ENCODE peak calls at places on chromosomes 12 and 14, in four cellular contexts. Q, L, P and F are unnamed samples.
A peak's percentile ranks its signal among the peaks of the same experiment; 100 is the strongest.

GRCh38 chr14:23828611-23829010 is 125.0 kb upstream of the DHRS4 start:
- DNase-seq in P (peak; percentile 45), L (no peak), Q (no peak), F (no peak)

GRCh38 chr14:42424501-42424900 is 817.8 kb downstream of the LRFN5 start:
- DNase-seq in Q (no peak), P (no peak), L (no peak), F (no peak)

GRCh38 chr14:67533754-67534085 is 630 bp downstream of the PLEKHH1 start:
- DNase-seq in P (no peak), Q (no peak), L (no peak), F (no peak)

GRCh38 chr12:110860833-110861291 is 14.1 kb downstream of the CCDC63 start:
- DNase-seq in L (no peak), Q (no peak), P (peak; percentile 22), F (no peak)

GRCh38 chr12:111766608-111767361 is at the start of gene ALDH2:
- DNase-seq in P (no peak), Q (peak; percentile 99), L (no peak), F (peak; percentile 60)

GRCh38 chr12:122116707-122117535 is 38.4 kb downstream of the MLXIP start:
- DNase-seq in Q (no peak), L (no peak), P (no peak), F (no peak)

GRCh38 chr12:97308576-97309198 is 153.9 kb upstream of the RMST start:
- DNase-seq in Q (peak; percentile 24), L (peak; percentile 15), P (peak; percentile 3), F (no peak)

GRCh38 chr12:98002887-98003493 is 512.4 kb upstream of the TMPO start:
- DNase-seq in L (no peak), Q (peak; percentile 20), P (peak; percentile 48), F (peak; percentile 8)

GRCh38 chr12:27201169-27201568 is 42.9 kb upstream of the STK38L start:
- DNase-seq in L (no peak), Q (no peak), P (no peak), F (no peak)

GRCh38 chr12:1529862-1530591 is 64.4 kb downstream of the FBXL14 start:
- DNase-seq in Q (peak; percentile 74), L (no peak), P (no peak), F (peak; percentile 43)

GRCh38 chr12:101845312-101845711 is 14.6 kb upstream of the GNPTAB start:
- DNase-seq in P (no peak), L (no peak), Q (no peak), F (no peak)
- TF ChIP-seq POLR2AphosphoS5 in P (no peak), L (no peak), Q (no peak), F (no peak)

DNA sequence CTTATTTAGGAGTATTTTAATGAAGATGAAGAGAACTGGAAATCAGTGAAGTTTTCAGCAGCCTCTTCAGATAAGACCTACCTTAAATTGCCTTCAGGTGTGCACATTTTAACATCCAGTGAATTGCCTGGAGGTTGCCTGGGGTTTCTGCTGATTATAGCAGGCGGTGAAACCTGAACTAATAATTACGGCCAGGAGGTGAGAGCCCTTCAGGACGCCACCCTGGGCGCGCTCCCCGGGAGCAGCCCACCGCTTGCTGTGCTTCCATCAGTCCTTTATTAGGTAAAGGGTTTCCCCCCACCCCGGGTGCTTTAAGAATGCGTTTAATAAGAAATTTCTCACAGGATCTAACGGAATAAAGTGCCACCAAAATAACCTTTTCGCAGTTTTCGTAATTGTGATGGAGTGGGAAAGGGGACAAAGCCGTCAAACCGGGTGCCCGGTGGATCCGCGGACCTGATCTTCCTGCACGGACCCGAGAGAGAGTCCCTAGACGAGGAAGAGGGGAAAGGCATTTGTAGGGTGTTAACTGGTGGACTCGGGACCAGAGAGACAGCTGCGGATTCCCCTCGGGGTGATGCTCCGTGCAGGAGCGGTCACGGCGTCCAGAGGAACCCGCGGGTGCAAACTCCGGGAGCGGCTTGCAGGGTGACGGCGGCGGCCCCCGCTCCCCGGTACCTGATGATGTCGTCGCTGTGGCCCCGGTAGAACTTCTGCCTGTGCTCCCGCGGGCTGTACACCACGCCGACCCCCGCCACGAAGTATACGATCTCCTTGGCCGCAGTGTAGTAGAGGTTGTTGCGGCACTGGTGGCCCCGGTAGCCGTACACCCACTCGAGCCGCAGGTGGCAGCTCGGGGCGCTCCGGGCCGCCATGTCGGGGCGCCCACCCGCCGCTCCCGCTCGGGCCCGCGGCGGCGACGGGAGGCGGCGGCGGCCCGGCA is 853 bp downstream of the EML5 start:
- DNase-seq in P (no peak), Q (no peak), L (no peak), F (peak; percentile 2)
- TF ChIP-seq SPI1 in P (no peak), Q (no peak), L (no peak), F (no peak)

GRCh38 chr12:57218030-57218853 is 1.6 kb downstream of the NXPH4 start:
- DNase-seq in L (no peak), Q (no peak), P (no peak), F (no peak)
- TF ChIP-seq POLR2AphosphoS5 in L (no peak), Q (no peak), P (no peak), F (no peak)

GRCh38 chr12:131788070-131788469 is 40.1 kb upstream of the MMP17 start:
- DNase-seq in P (no peak), L (no peak), Q (no peak), F (no peak)
- TF ChIP-seq SPI1 in P (no peak), L (no peak), Q (no peak), F (no peak)

DNA sequence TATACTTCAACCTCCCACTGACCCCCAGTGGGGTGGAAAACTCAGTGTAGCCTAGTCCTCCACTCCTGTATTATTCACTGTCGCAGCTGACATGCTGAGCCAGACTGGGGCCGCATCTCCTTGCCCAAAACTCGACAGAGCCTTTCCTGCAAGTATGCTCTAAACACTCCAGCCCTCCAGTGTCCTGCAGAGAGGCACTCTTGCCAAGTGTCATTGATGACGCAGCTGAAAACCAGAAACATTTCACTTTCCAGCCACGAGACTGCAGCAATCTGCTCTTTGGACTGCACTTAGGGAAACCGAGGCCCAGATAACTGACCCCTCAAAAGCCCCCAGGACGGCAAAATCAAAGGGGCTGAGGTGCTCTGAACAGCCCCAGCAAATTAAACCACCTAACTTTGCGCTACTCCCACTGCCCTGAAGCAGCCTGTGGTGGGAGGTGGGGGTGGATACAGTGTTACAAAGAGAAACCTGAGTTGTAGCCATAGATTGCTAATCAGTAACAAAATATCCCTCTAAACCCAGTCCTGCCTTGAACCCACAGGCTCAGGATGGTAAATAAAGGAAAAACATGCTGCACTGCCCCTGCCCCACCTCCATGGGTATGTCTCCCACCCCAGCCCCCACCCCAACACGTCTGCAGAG is 2.6 kb downstream of the CCDC85C start:
- DNase-seq in Q (no peak), P (no peak), L (no peak), F (no peak)
- TF ChIP-seq POLR2AphosphoS5 in Q (no peak), P (no peak), L (no peak), F (no peak)

DNA sequence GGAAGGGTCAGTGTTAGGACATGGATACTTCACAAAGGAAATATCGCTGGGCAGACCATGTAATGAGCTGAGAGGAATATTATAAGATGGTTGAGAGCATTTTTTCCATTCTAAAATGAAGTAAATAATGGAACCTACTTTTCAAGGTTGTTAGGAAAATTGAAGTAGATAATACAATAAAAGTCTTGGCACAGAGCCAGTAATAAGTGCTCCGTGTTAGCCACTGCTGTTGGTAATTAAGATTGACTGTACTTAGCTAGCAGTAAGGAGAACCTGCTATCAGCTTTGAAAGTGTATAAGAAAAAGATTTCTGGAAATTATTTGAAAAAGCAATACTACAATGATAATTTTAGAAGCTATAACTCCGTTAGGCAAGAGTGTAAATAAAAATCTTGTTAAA is 77.6 kb downstream of the SCAF11 start:
- DNase-seq in L (no peak), P (no peak), Q (no peak), F (no peak)
- TF ChIP-seq SPI1 in L (no peak), P (no peak), Q (no peak), F (no peak)

DNA sequence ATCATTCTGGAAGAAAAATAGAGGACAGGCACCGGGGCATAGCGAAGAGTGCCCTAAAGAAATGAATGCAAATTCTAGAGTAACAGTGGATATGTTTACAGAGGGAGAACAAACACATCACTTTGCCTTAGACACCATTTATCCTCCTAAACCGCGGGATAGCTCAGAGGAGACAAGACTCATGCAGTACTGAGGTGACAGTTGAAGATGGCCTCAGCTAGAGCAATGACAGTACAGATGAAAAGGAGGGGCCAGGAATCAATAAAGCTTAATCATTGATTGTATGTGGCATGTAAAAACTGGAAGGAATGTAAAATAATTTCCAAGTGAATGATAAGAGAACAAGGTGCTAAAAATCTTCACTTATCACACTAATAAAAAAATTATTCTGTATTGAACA is 10.6 kb upstream of the PPP1R12A start:
- DNase-seq in L (no peak), Q (no peak), P (no peak), F (no peak)
- TF ChIP-seq POLR2AphosphoS5 in L (no peak), Q (no peak), P (no peak), F (no peak)

GRCh38 chr12:94790822-94791221 is 140.5 kb upstream of the TMCC3 start:
- DNase-seq in L (no peak), P (no peak), Q (no peak), F (no peak)

GRCh38 chr12:94795053-94795452 is 144.7 kb upstream of the TMCC3 start:
- DNase-seq in P (no peak), Q (no peak), L (no peak), F (no peak)

GRCh38 chr12:94791933-94792332 is 141.6 kb upstream of the TMCC3 start:
- DNase-seq in L (no peak), Q (no peak), P (no peak), F (no peak)

GRCh38 chr12:94793191-94793595 is 142.8 kb upstream of the TMCC3 start:
- DNase-seq in P (peak; percentile 45), Q (no peak), L (no peak), F (no peak)

GRCh38 chr12:94792690-94793089 is 142.3 kb upstream of the TMCC3 start:
- DNase-seq in L (no peak), P (peak; percentile 92), Q (no peak), F (no peak)
- TF ChIP-seq SPI1 in L (no peak), P (peak; percentile 81), Q (no peak), F (no peak)

GRCh38 chr12:25496098-25496587 is 56.9 kb downstream of the LMNTD1 start:
- DNase-seq in Q (no peak), L (no peak), P (no peak), F (no peak)
- TF ChIP-seq POLR2AphosphoS5 in Q (no peak), L (no peak), P (no peak), F (no peak)